ENCODE peak calls at places on chromosome 18, in eight cellular contexts. S is CD8-positive, alpha-beta T cell; B is tibial artery; X is lung; Q is naive thymus-derived CD4-positive, alpha-beta T cell; G is colonic mucosa; P is small intestine; F is heart left ventricle. T is an unnamed sample.

GRCh38 chr18:41690332-41691110 is 264.5 kb upstream of the PIK3C3 start:
- DNase-seq in X (no peak), B (no peak), G (no peak), S (no peak), P (no peak), F (no peak), Q (no peak), T (no peak)

GRCh38 chr18:13612111-13612997 is 114.0 kb downstream of the FAM210A start:
- DNase-seq in G (peak; percentile 36), S (peak; percentile 57), X (no peak), F (no peak), Q (peak; percentile 64), B (no peak), P (peak; percentile 66), T (no peak)

GRCh38 chr18:70468861-70469570 is 180.2 kb downstream of the SOCS6 start:
- DNase-seq in F (no peak), G (no peak), X (no peak), P (no peak), S (no peak), Q (no peak), B (no peak), T (no peak)

GRCh38 chr18:12377556-12378553 is 828 bp upstream of the AFG3L2 start:
- DNase-seq in F (no peak), B (no peak), P (no peak), Q (no peak), S (no peak), X (no peak), G (no peak), T (no peak)

GRCh38 chr18:7871560-7872456 is 304.7 kb downstream of the PTPRM start:
- DNase-seq in G (no peak), Q (no peak), P (peak; percentile 29), S (no peak), F (no peak), X (peak; percentile 68), B (no peak), T (no peak)

GRCh38 chr18:24053211-24053610 is 38.7 kb downstream of the TTC39C start:
- DNase-seq in P (no peak), X (no peak), B (no peak), F (no peak), Q (peak; percentile 17), S (no peak), G (no peak), T (no peak)

GRCh38 chr18:7896164-7896563 is 329.0 kb downstream of the PTPRM start:
- DNase-seq in G (no peak), P (no peak), F (no peak), S (no peak), X (no peak), Q (no peak), B (no peak), T (no peak)

GRCh38 chr18:79245517-79246001 is 150.2 kb upstream of the NFATC1 start:
- DNase-seq in Q (no peak), P (no peak), F (no peak), G (no peak), B (no peak), S (no peak), X (no peak), T (no peak)

GRCh38 chr18:52750995-52751394 is 411.0 kb downstream of the DCC start:
- DNase-seq in F (no peak), B (no peak), S (no peak), G (no peak), X (no peak), P (no peak), Q (no peak), T (no peak)

GRCh38 chr18:11733031-11733430 is 44.0 kb downstream of the GNAL start:
- DNase-seq in Q (peak; percentile 47), S (peak; percentile 54), B (peak; percentile 84), X (peak; percentile 80), G (peak; percentile 75), F (peak; percentile 78), P (peak; percentile 65), T (peak; percentile 82)

GRCh38 chr18:24657461-24657860 is 197.0 kb downstream of the HRH4 start:
- DNase-seq in S (no peak), P (no peak), B (no peak), X (no peak), Q (no peak), F (peak; percentile 25), G (no peak), T (no peak)

GRCh38 chr18:80157708-80158343 is 48.8 kb downstream of the ADNP2 start:
- DNase-seq in Q (peak; percentile 53), P (peak; percentile 73), G (peak; percentile 82), B (no peak), F (peak; percentile 73), X (peak; percentile 78), S (peak; percentile 57), T (peak; percentile 75)

DNA sequence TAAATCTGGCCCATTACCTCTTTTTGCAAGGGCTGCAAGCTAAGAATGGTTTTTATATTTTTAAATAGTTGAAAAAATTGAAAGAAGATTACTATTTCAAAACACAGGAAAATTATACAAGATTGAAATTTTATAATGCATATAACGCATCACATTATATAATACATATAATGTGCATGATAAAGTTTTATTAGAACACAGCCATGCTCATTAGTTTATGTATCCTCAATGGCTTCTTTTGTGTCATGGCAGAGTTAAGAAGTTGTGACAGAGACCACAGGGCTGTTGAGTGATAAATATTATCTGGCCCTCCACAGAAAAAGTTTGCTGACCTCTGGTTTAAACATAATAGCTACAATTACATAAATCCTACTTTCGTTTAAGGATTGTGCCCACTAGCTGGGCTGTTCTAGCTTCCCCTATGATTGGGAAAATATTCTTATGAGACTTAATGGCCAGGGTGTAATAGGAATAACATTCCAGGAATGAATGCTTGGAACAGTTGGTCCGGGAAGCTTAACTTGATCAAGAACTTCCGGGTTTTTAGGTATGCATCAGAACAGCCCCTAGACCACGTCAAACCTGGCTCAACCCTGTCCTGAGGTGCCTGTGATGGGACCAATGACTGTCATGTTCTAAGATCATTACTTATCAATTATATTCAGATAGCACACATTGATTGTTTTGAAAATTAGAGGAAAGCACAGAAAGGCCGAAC is 98.7 kb upstream of the LPIN2 start:
- DNase-seq in B (no peak), G (no peak), X (no peak), P (no peak), S (no peak), Q (no peak), F (no peak), T (no peak)
- H3K36me3 ChIP-seq in B (peaks cover 19% of the 10 kb centered on the region), G (no peaks in the 10 kb centered on the region), X (peaks cover 24% of the 10 kb centered on the region), P (no peaks in the 10 kb centered on the region), S (no peaks in the 10 kb centered on the region), Q (no peaks in the 10 kb centered on the region), F (peaks cover 6% of the 10 kb centered on the region), T (peaks cover 74% of the 10 kb centered on the region)

DNA sequence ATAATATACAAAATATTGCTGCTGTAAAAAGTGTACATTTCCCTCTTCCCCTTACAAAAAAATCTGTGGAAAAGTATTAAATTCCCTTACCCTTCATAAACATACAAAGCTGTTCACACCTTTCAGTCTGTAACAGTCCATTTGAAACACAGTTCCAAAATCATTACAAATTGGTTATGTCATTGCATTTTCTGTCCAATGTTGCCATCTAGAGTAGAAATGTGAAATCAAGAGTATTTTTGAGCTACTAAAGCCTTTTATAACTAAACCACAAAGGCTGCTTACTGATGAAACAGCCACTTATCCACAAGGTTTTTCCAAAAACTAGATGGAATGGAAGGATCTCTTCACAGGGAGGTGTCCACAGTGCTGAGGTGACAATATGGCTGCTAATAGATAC is 72.5 kb downstream of the SS18 start:
- DNase-seq in P (no peak), S (no peak), Q (no peak), B (no peak), X (no peak), G (no peak), F (no peak), T (no peak)
- H3K36me3 ChIP-seq in P (peaks cover 4% of the 10 kb centered on the region), S (peaks cover 27% of the 10 kb centered on the region), Q (peaks cover 47% of the 10 kb centered on the region), B (peaks cover 69% of the 10 kb centered on the region), X (peaks cover 16% of the 10 kb centered on the region), G (no peaks in the 10 kb centered on the region), F (peaks cover 16% of the 10 kb centered on the region), T (peaks cover 78% of the 10 kb centered on the region)

DNA sequence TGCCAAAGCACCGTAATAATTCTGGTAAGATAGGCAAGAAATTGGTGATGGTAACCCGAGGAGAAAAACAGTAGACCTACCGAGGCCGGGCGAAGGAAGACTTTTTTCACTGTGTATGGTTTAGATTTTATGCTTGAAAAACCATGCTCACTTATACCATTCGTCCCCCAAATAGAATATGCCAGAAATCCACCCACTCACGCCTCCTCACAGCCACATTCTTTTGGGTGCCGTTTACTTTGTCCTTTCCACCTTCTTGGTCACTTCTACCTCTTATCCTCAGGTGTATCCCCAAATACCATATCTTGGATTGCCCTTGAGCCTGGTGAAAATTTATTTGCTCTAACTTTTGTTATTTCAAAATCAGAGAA is 8.1 kb downstream of the GATA6 start:
- DNase-seq in B (no peak), F (no peak), S (no peak), G (peak; percentile 22), P (no peak), Q (no peak), X (no peak), T (no peak)
- H3K36me3 ChIP-seq in B (peaks cover 7% of the 10 kb centered on the region), F (no peaks in the 10 kb centered on the region), S (no peaks in the 10 kb centered on the region), G (no peaks in the 10 kb centered on the region), P (no peaks in the 10 kb centered on the region), Q (no peaks in the 10 kb centered on the region), X (peaks cover 11% of the 10 kb centered on the region), T (no peaks in the 10 kb centered on the region)

GRCh38 chr18:77114564-77115391 is 17.8 kb downstream of the MBP start:
- DNase-seq in X (peak; percentile 89), G (peak; percentile 87), Q (no peak), P (peak; percentile 97), F (peak; percentile 89), B (peak; percentile 96), S (no peak), T (peak; percentile 97)

GRCh38 chr18:77112161-77112801 is 20.3 kb downstream of the MBP start:
- DNase-seq in Q (no peak), B (peak; percentile 73), P (no peak), X (no peak), G (no peak), F (peak; percentile 47), S (no peak), T (no peak)

GRCh38 chr18:77111449-77112160 is 21.0 kb downstream of the MBP start:
- DNase-seq in B (peak; percentile 67), G (peak; percentile 47), P (no peak), S (no peak), F (peak; percentile 18), X (no peak), Q (no peak), T (peak; percentile 54)

GRCh38 chr18:77114070-77114563 is 18.5 kb downstream of the MBP start:
- DNase-seq in X (no peak), G (no peak), F (no peak), S (no peak), Q (no peak), P (no peak), B (no peak), T (no peak)

GRCh38 chr18:77113361-77114069 is 19.1 kb downstream of the MBP start:
- DNase-seq in S (no peak), Q (no peak), B (peak; percentile 48), P (no peak), G (no peak), X (no peak), F (peak; percentile 15), T (no peak)
- H3K36me3 ChIP-seq in S (no peaks in the 10 kb centered on the region), Q (peaks cover 13% of the 10 kb centered on the region), B (peaks cover 3% of the 10 kb centered on the region), P (peaks cover under 1% of the 10 kb centered on the region), G (no peaks in the 10 kb centered on the region), X (no peaks in the 10 kb centered on the region), F (no peaks in the 10 kb centered on the region), T (no peaks in the 10 kb centered on the region)

GRCh38 chr18:55446996-55447671 is 140.9 kb downstream of the TCF4 start:
- DNase-seq in S (no peak), Q (no peak), G (no peak), P (no peak), F (no peak), B (no peak), X (no peak), T (no peak)
- H3K36me3 ChIP-seq in S (no peaks in the 10 kb centered on the region), Q (no peaks in the 10 kb centered on the region), G (no peaks in the 10 kb centered on the region), P (no peaks in the 10 kb centered on the region), F (no peaks in the 10 kb centered on the region), B (no peaks in the 10 kb centered on the region), X (no peaks in the 10 kb centered on the region), T (no peaks in the 10 kb centered on the region)